ENCODE peak calls at places on chromosomes 11 and 22, in five cellular contexts. One of them, this sample, is unnamed.

GRCh38 chr22:29631725-29632124 is 28.3 kb downstream of the NF2 start:
- DNase-seq in esophagus squamous epithelium: no peak
- DNase-seq in stomach: no peak
- DNase-seq in small intestine: no peak
- DNase-seq in GM23248: no peak
- DNase-seq in this sample: no peak

GRCh38 chr11:93623179-93623578 is 38.3 kb upstream of the CEP295 start:
- DNase-seq in small intestine: no peak
- DNase-seq in GM23248: no peak
- DNase-seq in stomach: no peak
- DNase-seq in esophagus squamous epithelium: no peak
- DNase-seq in this sample: no peak

GRCh38 chr22:42684462-42685195 is 35.4 kb upstream of the CYB5R3 start:
- DNase-seq in GM23248: peak; percentile 56
- DNase-seq in small intestine: no peak
- DNase-seq in esophagus squamous epithelium: no peak
- DNase-seq in stomach: no peak
- DNase-seq in this sample: no peak

GRCh38 chr11:118015385-118015841 is 29.2 kb downstream of the IL10RA start:
- DNase-seq in stomach: no peak
- DNase-seq in small intestine: no peak
- DNase-seq in GM23248: no peak
- DNase-seq in esophagus squamous epithelium: no peak
- DNase-seq in this sample: no peak

GRCh38 chr11:2671748-2672147 is 28.0 kb downstream of the KCNQ1OT1 start:
- DNase-seq in small intestine: no peak
- DNase-seq in esophagus squamous epithelium: no peak
- DNase-seq in stomach: peak; percentile 21
- DNase-seq in GM23248: no peak
- DNase-seq in this sample: peak; percentile 49

GRCh38 chr11:106172389-106172991 is 95.0 kb downstream of the AASDHPPT start:
- DNase-seq in stomach: no peak
- DNase-seq in GM23248: peak; percentile 12
- DNase-seq in small intestine: no peak
- DNase-seq in esophagus squamous epithelium: no peak
- DNase-seq in this sample: no peak

GRCh38 chr11:105296806-105297205 is 157.2 kb upstream of the CARD18 start:
- DNase-seq in stomach: no peak
- DNase-seq in GM23248: no peak
- DNase-seq in small intestine: no peak
- DNase-seq in esophagus squamous epithelium: no peak
- DNase-seq in this sample: no peak

GRCh38 chr11:46391578-46392420 is at the start of gene CHRM4:
- DNase-seq in GM23248: peak; percentile 59
- DNase-seq in small intestine: peak; percentile 50
- DNase-seq in stomach: no peak
- DNase-seq in esophagus squamous epithelium: no peak
- DNase-seq in this sample: no peak

GRCh38 chr11:19345519-19345847 is 104.7 kb upstream of the E2F8 start:
- DNase-seq in small intestine: no peak
- DNase-seq in esophagus squamous epithelium: no peak
- DNase-seq in GM23248: peak; percentile 64
- DNase-seq in stomach: no peak
- DNase-seq in this sample: no peak

GRCh38 chr11:99117603-99118002 is 96.9 kb downstream of the CNTN5 start:
- DNase-seq in GM23248: no peak
- DNase-seq in esophagus squamous epithelium: no peak
- DNase-seq in stomach: no peak
- DNase-seq in small intestine: no peak
- DNase-seq in this sample: no peak

GRCh38 chr11:120613264-120614226 is 102.0 kb downstream of the GRIK4 start:
- DNase-seq in stomach: no peak
- DNase-seq in esophagus squamous epithelium: no peak
- DNase-seq in small intestine: no peak
- DNase-seq in GM23248: no peak
- DNase-seq in this sample: no peak

GRCh38 chr22:32752326-32752725 is 49.2 kb upstream of the TIMP3 start:
- DNase-seq in GM23248: peak; percentile 62
- DNase-seq in small intestine: no peak
- DNase-seq in esophagus squamous epithelium: no peak
- DNase-seq in stomach: no peak
- DNase-seq in this sample: no peak

GRCh38 chr11:126114486-126115252 is 52.0 kb upstream of the CDON start:
- DNase-seq in esophagus squamous epithelium: no peak
- DNase-seq in GM23248: peak; percentile 41
- DNase-seq in stomach: no peak
- DNase-seq in small intestine: no peak
- DNase-seq in this sample: no peak

GRCh38 chr11:115459563-115459962 is 44.7 kb downstream of the CADM1 start:
- DNase-seq in small intestine: no peak
- DNase-seq in GM23248: no peak
- DNase-seq in esophagus squamous epithelium: no peak
- DNase-seq in stomach: no peak
- DNase-seq in this sample: no peak

GRCh38 chr11:35015621-35016387 is 99.4 kb downstream of the PDHX start:
- DNase-seq in small intestine: no peak
- DNase-seq in stomach: no peak
- DNase-seq in GM23248: no peak
- DNase-seq in esophagus squamous epithelium: no peak
- DNase-seq in this sample: no peak
- H3K4me1 ChIP-seq in small intestine: no peaks in the 10 kb centered on the region
- H3K4me1 ChIP-seq in stomach: peaks cover 3% of the 10 kb centered on the region
- H3K4me1 ChIP-seq in GM23248: peaks cover 24% of the 10 kb centered on the region
- H3K4me1 ChIP-seq in esophagus squamous epithelium: no peaks in the 10 kb centered on the region
- H3K4me1 ChIP-seq in this sample: no peaks in the 10 kb centered on the region

DNA sequence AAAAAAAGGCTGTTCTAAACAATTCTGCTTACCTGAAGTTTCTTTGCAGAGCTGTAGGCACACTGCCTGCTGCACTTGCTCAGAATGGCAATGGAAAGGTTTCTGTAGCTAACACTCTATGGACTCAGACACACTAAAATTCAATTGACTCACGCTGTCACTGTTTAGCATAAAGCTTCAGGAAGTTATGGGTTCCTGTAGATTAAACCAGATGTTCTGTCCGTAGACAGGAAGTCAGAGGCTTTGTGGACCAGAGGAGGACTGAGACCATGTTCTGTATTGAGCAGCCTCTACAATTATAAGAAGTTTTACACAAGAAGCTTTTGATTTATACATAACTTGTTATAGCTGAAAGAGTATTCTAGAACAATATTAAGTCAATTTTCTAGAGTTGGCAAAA is 70.4 kb downstream of the GLYATL1 start:
- DNase-seq in small intestine: no peak
- DNase-seq in GM23248: no peak
- DNase-seq in stomach: no peak
- DNase-seq in esophagus squamous epithelium: no peak
- DNase-seq in this sample: no peak
- H3K27me3 ChIP-seq in small intestine: no peaks in the 10 kb centered on the region
- H3K27me3 ChIP-seq in GM23248: no peaks in the 10 kb centered on the region
- H3K27me3 ChIP-seq in stomach: no peaks in the 10 kb centered on the region
- H3K27me3 ChIP-seq in esophagus squamous epithelium: no peaks in the 10 kb centered on the region
- H3K27me3 ChIP-seq in this sample: no peaks in the 10 kb centered on the region

GRCh38 chr11:66285250-66285947 is 3.5 kb downstream of the YIF1A start:
- DNase-seq in esophagus squamous epithelium: no peak
- DNase-seq in stomach: no peak
- DNase-seq in GM23248: no peak
- DNase-seq in small intestine: no peak
- DNase-seq in this sample: no peak

GRCh38 chr11:66286699-66287098 is 2.2 kb downstream of the YIF1A start:
- DNase-seq in esophagus squamous epithelium: no peak
- DNase-seq in stomach: no peak
- DNase-seq in small intestine: no peak
- DNase-seq in GM23248: no peak
- DNase-seq in this sample: no peak

GRCh38 chr11:66282468-66283455 is 4.8 kb downstream of the CNIH2 start:
- DNase-seq in esophagus squamous epithelium: peak; percentile 95
- DNase-seq in small intestine: peak; percentile 94
- DNase-seq in stomach: peak; percentile 100
- DNase-seq in GM23248: peak; percentile 99
- DNase-seq in this sample: peak; percentile 92

GRCh38 chr11:66283461-66284105 is 5.4 kb downstream of the YIF1A start:
- DNase-seq in esophagus squamous epithelium: no peak
- DNase-seq in stomach: no peak
- DNase-seq in GM23248: no peak
- DNase-seq in small intestine: no peak
- DNase-seq in this sample: no peak

DNA sequence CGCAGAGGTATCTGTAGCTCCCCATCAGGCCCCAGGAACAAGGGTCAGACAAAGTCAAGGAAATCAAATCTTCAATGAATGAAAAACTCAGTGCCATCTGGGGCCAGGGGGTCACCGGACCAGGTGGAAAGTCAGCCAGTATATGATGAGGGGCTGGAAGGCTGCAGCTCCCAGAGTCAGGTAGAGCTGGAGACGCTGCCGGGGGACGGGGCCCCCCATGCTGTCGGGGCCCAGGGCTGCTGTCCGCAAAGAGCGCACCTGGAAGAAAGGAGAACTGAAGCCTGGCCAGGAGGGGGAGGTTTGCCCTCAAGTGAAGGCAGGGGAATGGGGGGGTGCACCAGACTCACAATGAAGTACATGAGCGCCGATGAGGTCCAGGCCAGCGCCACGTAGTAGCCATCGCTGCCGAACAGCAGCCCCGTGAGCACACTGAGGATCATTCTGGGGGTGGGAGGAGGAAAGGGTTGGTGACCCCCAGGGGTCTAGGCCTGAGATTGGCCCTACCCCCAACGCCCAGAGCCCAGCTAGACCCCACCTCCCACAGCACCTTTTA is 4.3 kb downstream of the YIF1A start:
- DNase-seq in esophagus squamous epithelium: no peak
- DNase-seq in small intestine: no peak
- DNase-seq in GM23248: no peak
- DNase-seq in stomach: no peak
- DNase-seq in this sample: no peak
- H3K27ac ChIP-seq in esophagus squamous epithelium: no peak overlapping the region
- H3K27ac ChIP-seq in small intestine: no peak overlapping the region
- H3K27ac ChIP-seq in GM23248: no peak overlapping the region
- H3K27ac ChIP-seq in stomach: no peak overlapping the region
- H3K27ac ChIP-seq in this sample: no peak overlapping the region

GRCh38 chr11:47394322-47395224 is 13.8 kb upstream of the SLC39A13 start:
- DNase-seq in esophagus squamous epithelium: peak; percentile 45
- DNase-seq in stomach: peak; percentile 52
- DNase-seq in GM23248: no peak
- DNase-seq in small intestine: no peak
- DNase-seq in this sample: no peak

GRCh38 chr11:47395225-47396048 is 13.0 kb upstream of the SLC39A13 start:
- DNase-seq in stomach: no peak
- DNase-seq in GM23248: no peak
- DNase-seq in esophagus squamous epithelium: no peak
- DNase-seq in small intestine: no peak
- DNase-seq in this sample: no peak

GRCh38 chr11:47394050-47394321 is 14.4 kb upstream of the SLC39A13 start:
- DNase-seq in stomach: no peak
- DNase-seq in small intestine: no peak
- DNase-seq in GM23248: no peak
- DNase-seq in esophagus squamous epithelium: no peak
- DNase-seq in this sample: no peak

GRCh38 chr11:47398011-47398410 is 10.4 kb upstream of the SLC39A13 start:
- DNase-seq in stomach: no peak
- DNase-seq in esophagus squamous epithelium: no peak
- DNase-seq in small intestine: no peak
- DNase-seq in GM23248: no peak
- DNase-seq in this sample: no peak

DNA sequence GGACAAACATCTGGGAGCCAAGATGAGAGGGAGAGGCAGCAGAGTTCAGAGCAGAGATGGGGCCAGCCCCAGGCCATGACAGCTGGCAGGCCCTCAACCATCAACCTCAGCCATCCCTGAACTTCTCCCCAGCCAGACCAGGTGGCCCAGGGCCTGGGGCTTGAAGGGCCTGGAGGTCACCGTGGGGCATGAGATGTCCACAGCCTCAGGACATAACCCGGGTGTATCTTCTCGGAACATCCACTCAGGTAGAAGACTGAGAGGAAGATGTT is 12.4 kb upstream of the SLC39A13 start:
- DNase-seq in esophagus squamous epithelium: no peak
- DNase-seq in GM23248: no peak
- DNase-seq in small intestine: no peak
- DNase-seq in stomach: no peak
- DNase-seq in this sample: no peak
- H3K4me1 ChIP-seq in esophagus squamous epithelium: peaks cover 10% of the 10 kb centered on the region
- H3K4me1 ChIP-seq in GM23248: no peaks in the 10 kb centered on the region
- H3K4me1 ChIP-seq in small intestine: no peaks in the 10 kb centered on the region
- H3K4me1 ChIP-seq in stomach: peaks cover 19% of the 10 kb centered on the region
- H3K4me1 ChIP-seq in this sample: peaks cover 8% of the 10 kb centered on the region

DNA sequence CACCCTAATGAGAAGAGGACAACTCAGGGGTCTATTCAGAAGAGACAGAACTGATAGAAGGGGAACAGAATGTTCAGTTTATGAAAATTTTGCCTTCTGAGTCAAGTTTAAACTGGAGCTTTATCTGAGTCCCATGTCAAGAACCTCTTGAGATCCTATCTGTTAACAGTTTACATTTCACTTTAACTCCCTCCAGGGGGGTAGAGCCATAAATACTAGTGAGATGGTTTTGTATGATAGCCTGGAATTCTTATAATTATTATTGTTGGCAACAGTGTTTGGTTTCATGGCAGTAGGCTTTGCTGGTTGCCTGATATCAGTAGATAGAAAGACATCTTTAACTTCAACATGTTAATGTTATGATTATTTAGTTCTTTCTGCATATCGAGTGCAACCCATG is 498.5 kb downstream of the INSC start:
- DNase-seq in small intestine: no peak
- DNase-seq in stomach: no peak
- DNase-seq in GM23248: no peak
- DNase-seq in esophagus squamous epithelium: no peak
- DNase-seq in this sample: no peak
- H3K27me3 ChIP-seq in small intestine: no peaks in the 10 kb centered on the region
- H3K27me3 ChIP-seq in stomach: no peaks in the 10 kb centered on the region
- H3K27me3 ChIP-seq in GM23248: no peaks in the 10 kb centered on the region
- H3K27me3 ChIP-seq in esophagus squamous epithelium: no peaks in the 10 kb centered on the region
- H3K27me3 ChIP-seq in this sample: no peaks in the 10 kb centered on the region

GRCh38 chr11:64319421-64319761 is 1.5 kb downstream of the PRDX5 start:
- DNase-seq in GM23248: peak; percentile 42
- DNase-seq in esophagus squamous epithelium: no peak
- DNase-seq in stomach: no peak
- DNase-seq in small intestine: peak; percentile 53
- DNase-seq in this sample: no peak
- H3K27ac ChIP-seq in GM23248: no peak overlapping the region
- H3K27ac ChIP-seq in esophagus squamous epithelium: peak overlapping the region; percentile 99
- H3K27ac ChIP-seq in stomach: peak overlapping the region; percentile 97
- H3K27ac ChIP-seq in small intestine: peak overlapping the region; percentile 98
- H3K27ac ChIP-seq in this sample: peak overlapping the region; percentile 99

DNA sequence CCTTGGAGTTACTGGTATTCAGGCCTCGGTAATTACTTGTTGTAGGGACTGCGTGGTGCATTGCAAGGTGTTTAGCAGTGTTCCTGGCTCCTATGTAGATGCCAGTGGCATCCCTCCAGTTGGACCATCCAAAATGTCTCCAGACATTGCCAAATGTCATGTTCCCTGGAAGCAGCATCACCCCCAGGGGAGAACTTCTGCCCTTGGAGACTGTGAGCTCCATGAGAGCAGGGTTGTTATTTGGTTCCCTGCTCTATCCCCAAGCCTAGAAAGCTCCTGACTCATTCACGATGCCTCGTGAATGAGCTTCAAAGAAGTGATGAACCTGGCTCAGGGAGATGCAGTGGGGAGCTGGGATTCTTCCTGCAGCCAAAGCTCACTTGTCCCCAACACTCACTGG is 4.8 kb upstream of the CD248 start:
- DNase-seq in stomach: no peak
- DNase-seq in esophagus squamous epithelium: no peak
- DNase-seq in small intestine: no peak
- DNase-seq in GM23248: peak; percentile 57
- DNase-seq in this sample: no peak
- H3K4me1 ChIP-seq in stomach: peaks cover 33% of the 10 kb centered on the region
- H3K4me1 ChIP-seq in esophagus squamous epithelium: peaks cover 33% of the 10 kb centered on the region
- H3K4me1 ChIP-seq in small intestine: no peaks in the 10 kb centered on the region
- H3K4me1 ChIP-seq in GM23248: peaks cover 56% of the 10 kb centered on the region
- H3K4me1 ChIP-seq in this sample: peaks cover 14% of the 10 kb centered on the region

This sample was measured in ascending aorta.